ENCODE peak calls at places on chromosomes 7 and 10, in seven cellular contexts. V, F, R, L, G, J and I are unnamed samples. For H3K9me3 and H3K27me3, the result is how much of the 10 kb centered on the place peaks cover.

GRCh38 chr7:50661345-50662058 is 96.3 kb upstream of the DDC start:
- DNase-seq in V (peak), F (no peak), R (no peak), L (no peak), G (no peak), J (no peak), I (no peak)

GRCh38 chr7:116547347-116547746 is 22.5 kb downstream of the CAV1 start:
- DNase-seq in V (no peak), F (no peak), R (no peak), L (no peak), G (no peak), J (no peak), I (no peak)

GRCh38 chr7:24609570-24609969 is 36.3 kb downstream of the PALS2 start:
- DNase-seq in V (no peak), F (no peak), R (no peak), L (no peak), G (no peak), J (no peak), I (no peak)

GRCh38 chr10:48973065-48973464 is 33.4 kb upstream of the LRRC18 start:
- DNase-seq in V (no peak), F (no peak), R (no peak), L (no peak), G (no peak), J (no peak), I (no peak)

GRCh38 chr10:88172159-88172558 is 308.7 kb downstream of the PTEN start:
- DNase-seq in V (no peak), F (no peak), R (no peak), L (peak), G (no peak), J (no peak), I (peak)

GRCh38 chr10:130048081-130048480 is 62.5 kb downstream of the C10orf143 start:
- DNase-seq in V (no peak), F (no peak), R (no peak), L (no peak), G (no peak), J (no peak), I (no peak)

GRCh38 chr10:36366843-36367242 is 724.7 kb upstream of the FZD8 start:
- DNase-seq in V (no peak), F (no peak), R (no peak), L (no peak), G (no peak), J (no peak), I (no peak)

GRCh38 chr10:35640474-35640873 is 1.6 kb downstream of the FZD8 start:
- DNase-seq in V (peak), F (peak), R (peak), L (peak), G (peak), J (peak), I (no peak)

GRCh38 chr7:30934225-30934624 is 22.6 kb downstream of the AQP1 start:
- DNase-seq in V (no peak), F (no peak), R (no peak), L (no peak), G (no peak), J (no peak), I (no peak)

GRCh38 chr10:43396928-43397624 is 11.9 kb downstream of the HNRNPF start:
- DNase-seq in V (peak), F (peak), R (peak), L (peak), G (peak), J (peak), I (peak)

GRCh38 chr7:137395425-137395824 is 51.9 kb upstream of the PTN start:
- DNase-seq in V (no peak), F (no peak), R (no peak), L (no peak), G (no peak), J (no peak), I (no peak)

GRCh38 chr7:137402535-137403258 is 59.2 kb upstream of the PTN start:
- DNase-seq in V (no peak), F (no peak), R (no peak), L (no peak), G (no peak), J (no peak), I (no peak)

GRCh38 chr7:137404918-137405317 is 61.4 kb upstream of the PTN start:
- DNase-seq in V (no peak), F (no peak), R (no peak), L (no peak), G (no peak), J (no peak), I (no peak)

GRCh38 chr7:137403282-137403681 is 59.7 kb upstream of the PTN start:
- DNase-seq in V (no peak), F (no peak), R (no peak), L (no peak), G (no peak), J (no peak), I (no peak)

GRCh38 chr7:137399827-137400823 is 56.6 kb upstream of the PTN start:
- DNase-seq in V (no peak), F (no peak), R (no peak), L (no peak), G (peak), J (no peak), I (no peak)
- H3K9me3 ChIP-seq in V (under half), F (under half), R (under half), L (under half), G (under half), J (under half), I (under half)

DNA sequence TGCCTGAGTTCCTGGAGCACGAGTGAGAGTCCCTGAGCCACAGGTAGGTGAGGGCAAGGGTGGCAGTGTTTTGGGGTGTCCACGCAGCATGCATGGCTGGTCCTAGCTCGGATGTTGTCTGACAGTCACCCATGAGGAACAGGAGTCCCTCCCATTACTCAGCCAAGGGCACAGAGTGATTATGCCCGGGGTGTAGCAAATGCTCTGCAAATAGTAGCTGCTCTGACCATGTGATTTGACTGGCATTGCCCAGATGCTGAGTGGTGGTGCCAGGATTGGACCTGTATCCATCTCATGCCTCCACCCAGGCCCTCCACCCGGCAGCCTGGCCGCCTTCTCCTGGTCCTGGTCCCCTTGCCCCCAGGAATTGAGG is 150.8 kb downstream of the GRK5 start:
- DNase-seq in V (no peak), F (no peak), R (no peak), L (no peak), G (no peak), J (no peak), I (no peak)
- H3K27me3 ChIP-seq in V (under half), F (under half), R (under half), L (under half), G (under half), J (under half), I (under half)

GRCh38 chr7:127678947-127679346 is 27.0 kb downstream of the SND1 start:
- DNase-seq in V (no peak), F (no peak), R (no peak), L (no peak), G (no peak), J (no peak), I (no peak)
- H3K9me3 ChIP-seq in V (under half), F (under half), R (under half), L (under half), G (under half), J (under half), I (under half)

DNA sequence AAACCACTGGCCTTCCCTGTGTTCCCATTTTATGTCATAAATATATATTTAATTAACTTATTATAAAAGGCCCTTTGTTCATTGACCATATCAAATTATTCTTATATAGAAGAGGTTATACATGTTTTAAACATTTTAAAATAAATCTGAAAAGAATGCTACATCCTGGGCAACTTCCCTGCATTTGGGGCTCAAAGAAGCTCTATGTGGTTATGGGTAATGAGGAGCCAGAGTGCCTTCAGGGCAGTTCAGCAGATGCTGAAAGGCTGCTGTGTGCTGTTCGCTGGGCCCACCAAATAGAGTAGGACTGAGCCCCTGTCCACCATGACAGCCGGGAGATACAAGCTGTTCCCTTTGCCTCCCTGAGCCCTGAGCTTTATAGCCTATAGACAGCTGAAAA is 35.9 kb downstream of the HTRA1 start:
- DNase-seq in V (no peak), F (no peak), R (no peak), L (no peak), G (no peak), J (no peak), I (no peak)
- H3K27me3 ChIP-seq in V (under half), F (under half), R (under half), L (under half), G (under half), J (under half), I (under half)

DNA sequence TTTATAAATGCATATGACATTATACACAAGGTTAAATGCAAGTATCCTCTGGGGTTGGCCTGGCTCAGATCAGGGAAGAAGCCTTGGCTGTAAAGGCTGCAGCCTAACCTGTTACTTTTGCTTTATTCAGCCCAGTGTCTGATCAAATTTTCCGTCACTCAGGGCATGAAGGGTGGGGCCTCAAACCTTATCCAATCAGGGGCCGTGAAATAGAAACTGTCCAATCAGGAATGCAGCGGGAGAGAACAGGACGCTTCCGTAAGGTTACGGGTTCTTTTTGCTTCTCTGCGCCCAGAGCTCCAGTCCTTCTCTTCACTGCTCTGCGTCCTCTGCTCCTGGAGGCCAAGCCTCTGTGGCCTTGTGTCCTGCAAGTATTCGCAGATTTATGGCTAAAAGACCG is at the start of gene ZNF716:
- DNase-seq in V (no peak), F (no peak), R (no peak), L (no peak), G (no peak), J (no peak), I (no peak)
- H3K9me3 ChIP-seq in V (under half), F (under half), R (under half), L (under half), G (under half), J (half or more), I (under half)